ENCODE peak calls at places on chromosomes 2 and 18, in eight cellular contexts. One of them, this sample, is unnamed.

GRCh38 chr18:57786038-57786437 is 17.1 kb downstream of the ATP8B1 start:
- DNase-seq in endothelial cell of umbilical vein: no peak
- DNase-seq in GM23338: no peak
- DNase-seq in K562: no peak
- DNase-seq in HCT116: no peak
- DNase-seq in H1: no peak
- DNase-seq in HepG2: no peak
- DNase-seq in GM12878: no peak
- DNase-seq in this sample: no peak

GRCh38 chr2:234422242-234422641 is 74.6 kb downstream of the ARL4C start:
- DNase-seq in K562: no peak
- DNase-seq in H1: no peak
- DNase-seq in endothelial cell of umbilical vein: peak; percentile 91
- DNase-seq in HepG2: peak; percentile 74
- DNase-seq in GM12878: no peak
- DNase-seq in GM23338: no peak
- DNase-seq in HCT116: peak; percentile 82
- DNase-seq in this sample: no peak

GRCh38 chr2:21820271-21820670 is 696.5 kb downstream of the TDRD15 start:
- DNase-seq in HCT116: no peak
- DNase-seq in HepG2: no peak
- DNase-seq in endothelial cell of umbilical vein: no peak
- DNase-seq in GM12878: no peak
- DNase-seq in K562: no peak
- DNase-seq in H1: no peak
- DNase-seq in GM23338: no peak
- DNase-seq in this sample: no peak

GRCh38 chr2:200778038-200778437 is 33.7 kb upstream of the BZW1 start:
- DNase-seq in endothelial cell of umbilical vein: peak; percentile 76
- DNase-seq in HepG2: no peak
- DNase-seq in HCT116: no peak
- DNase-seq in K562: no peak
- DNase-seq in GM23338: no peak
- DNase-seq in GM12878: no peak
- DNase-seq in H1: no peak
- DNase-seq in this sample: no peak

GRCh38 chr18:13500227-13500865 is 226.0 kb downstream of the FAM210A start:
- DNase-seq in K562: no peak
- DNase-seq in endothelial cell of umbilical vein: peak; percentile 83
- DNase-seq in GM12878: no peak
- DNase-seq in GM23338: peak; percentile 88
- DNase-seq in HCT116: no peak
- DNase-seq in HepG2: peak; percentile 8
- DNase-seq in H1: peak; percentile 59
- DNase-seq in this sample: no peak

GRCh38 chr2:18721038-18721922 is 131.9 kb upstream of the NT5C1B start:
- DNase-seq in GM12878: no peak
- DNase-seq in HCT116: no peak
- DNase-seq in GM23338: no peak
- DNase-seq in endothelial cell of umbilical vein: peak; percentile 88
- DNase-seq in H1: no peak
- DNase-seq in K562: no peak
- DNase-seq in HepG2: no peak
- DNase-seq in this sample: no peak

GRCh38 chr2:235951980-235952379 is 216.2 kb downstream of the GBX2 start:
- DNase-seq in H1: no peak
- DNase-seq in GM12878: no peak
- DNase-seq in endothelial cell of umbilical vein: no peak
- DNase-seq in HepG2: no peak
- DNase-seq in GM23338: no peak
- DNase-seq in HCT116: no peak
- DNase-seq in K562: no peak
- DNase-seq in this sample: peak; percentile 14

GRCh38 chr2:239471011-239471792 is 70.4 kb upstream of the HDAC4 start:
- DNase-seq in HepG2: no peak
- DNase-seq in K562: no peak
- DNase-seq in endothelial cell of umbilical vein: no peak
- DNase-seq in GM23338: no peak
- DNase-seq in H1: no peak
- DNase-seq in HCT116: no peak
- DNase-seq in GM12878: no peak
- DNase-seq in this sample: no peak

DNA sequence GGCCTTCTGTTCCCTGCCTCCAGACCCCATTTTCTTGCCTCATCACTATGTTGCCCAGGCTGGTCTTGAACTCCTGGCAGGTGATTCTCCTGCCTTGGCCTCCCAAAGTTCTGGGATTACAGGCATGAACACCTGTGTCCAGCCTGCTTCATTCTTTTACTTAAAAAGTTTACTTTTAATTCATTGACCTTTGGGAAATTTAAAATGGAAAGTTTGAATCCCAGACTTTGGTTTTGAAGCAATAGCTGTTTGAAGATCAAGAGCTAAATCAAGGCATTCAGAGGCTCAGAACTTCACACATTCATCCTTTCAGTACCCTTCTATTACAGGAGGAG is 79.3 kb upstream of the SESTD1 start:
- DNase-seq in K562: no peak
- DNase-seq in HepG2: no peak
- DNase-seq in HCT116: no peak
- DNase-seq in GM23338: no peak
- DNase-seq in H1: no peak
- DNase-seq in GM12878: no peak
- DNase-seq in endothelial cell of umbilical vein: no peak
- DNase-seq in this sample: no peak
- TF ChIP-seq EZH2 in K562: no peak
- TF ChIP-seq EZH2 in HepG2: no peak
- TF ChIP-seq EZH2 in HCT116: no peak
- TF ChIP-seq EZH2 in GM23338: no peak
- TF ChIP-seq EZH2 in H1: no peak
- TF ChIP-seq EZH2 in GM12878: no peak
- TF ChIP-seq EZH2 in endothelial cell of umbilical vein: no peak
- TF ChIP-seq EZH2 in this sample: no peak

GRCh38 chr2:102273619-102274211 is 37.6 kb upstream of the IL1RL1 start:
- DNase-seq in K562: no peak
- DNase-seq in HepG2: no peak
- DNase-seq in GM12878: no peak
- DNase-seq in H1: no peak
- DNase-seq in HCT116: no peak
- DNase-seq in endothelial cell of umbilical vein: peak; percentile 74
- DNase-seq in GM23338: no peak
- DNase-seq in this sample: no peak
- TF ChIP-seq POLR2AphosphoS5 in K562: no peak
- TF ChIP-seq POLR2AphosphoS5 in HepG2: no peak
- TF ChIP-seq POLR2AphosphoS5 in GM12878: no peak
- TF ChIP-seq POLR2AphosphoS5 in H1: no peak
- TF ChIP-seq POLR2AphosphoS5 in HCT116: no peak
- TF ChIP-seq POLR2AphosphoS5 in endothelial cell of umbilical vein: no peak
- TF ChIP-seq POLR2AphosphoS5 in GM23338: no peak
- TF ChIP-seq POLR2AphosphoS5 in this sample: no peak

GRCh38 chr2:156320491-156320896 is 12.0 kb downstream of the NR4A2 start:
- DNase-seq in GM23338: peak; percentile 75
- DNase-seq in GM12878: no peak
- DNase-seq in H1: no peak
- DNase-seq in endothelial cell of umbilical vein: no peak
- DNase-seq in HCT116: no peak
- DNase-seq in K562: peak; percentile 33
- DNase-seq in HepG2: no peak
- DNase-seq in this sample: no peak

GRCh38 chr2:156321243-156321904 is 11.1 kb downstream of the NR4A2 start:
- DNase-seq in GM12878: no peak
- DNase-seq in K562: no peak
- DNase-seq in GM23338: peak; percentile 53
- DNase-seq in H1: no peak
- DNase-seq in HCT116: no peak
- DNase-seq in HepG2: no peak
- DNase-seq in endothelial cell of umbilical vein: no peak
- DNase-seq in this sample: no peak

GRCh38 chr2:156322103-156322671 is 10.3 kb downstream of the NR4A2 start:
- DNase-seq in H1: no peak
- DNase-seq in K562: no peak
- DNase-seq in HepG2: no peak
- DNase-seq in HCT116: no peak
- DNase-seq in GM23338: no peak
- DNase-seq in endothelial cell of umbilical vein: no peak
- DNase-seq in GM12878: no peak
- DNase-seq in this sample: no peak

GRCh38 chr2:156323754-156324153 is 8.8 kb downstream of the NR4A2 start:
- DNase-seq in K562: no peak
- DNase-seq in H1: no peak
- DNase-seq in endothelial cell of umbilical vein: no peak
- DNase-seq in GM23338: no peak
- DNase-seq in HCT116: no peak
- DNase-seq in GM12878: no peak
- DNase-seq in HepG2: no peak
- DNase-seq in this sample: no peak

DNA sequence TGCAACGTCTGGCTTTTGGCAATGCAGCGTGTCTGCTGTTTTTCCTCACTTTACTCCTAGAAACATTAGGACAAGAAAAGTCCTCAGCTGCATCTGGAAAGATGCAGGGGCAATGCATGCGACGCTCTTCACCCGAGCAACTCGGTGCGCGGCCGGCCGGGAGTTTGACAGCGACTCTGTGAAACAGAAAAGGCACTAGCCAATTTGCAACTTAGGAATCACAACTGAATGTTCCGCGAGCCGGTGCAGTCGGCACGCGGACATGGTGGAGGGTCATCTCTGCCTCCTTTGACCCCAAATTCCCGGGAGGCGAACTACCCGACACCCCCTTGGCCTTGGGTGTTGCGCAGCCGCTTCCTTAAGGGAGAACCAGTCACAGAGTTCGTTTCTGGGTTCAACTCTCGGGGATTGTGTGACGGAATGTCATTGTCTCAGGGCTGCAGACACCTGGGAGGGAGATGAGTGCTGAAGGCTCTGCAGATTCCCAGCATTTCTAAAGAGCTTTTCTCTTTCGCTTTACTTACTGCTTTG is 9.8 kb downstream of the NR4A2 start:
- DNase-seq in H1: no peak
- DNase-seq in HepG2: no peak
- DNase-seq in K562: no peak
- DNase-seq in HCT116: no peak
- DNase-seq in GM23338: peak; percentile 91
- DNase-seq in GM12878: no peak
- DNase-seq in endothelial cell of umbilical vein: no peak
- DNase-seq in this sample: no peak
- TF ChIP-seq EZH2 in H1: peak; percentile 86
- TF ChIP-seq EZH2 in HepG2: no peak
- TF ChIP-seq EZH2 in K562: no peak
- TF ChIP-seq EZH2 in HCT116: no peak
- TF ChIP-seq EZH2 in GM23338: peak; percentile 60
- TF ChIP-seq EZH2 in GM12878: peak; percentile 69
- TF ChIP-seq EZH2 in endothelial cell of umbilical vein: peak; percentile 55
- TF ChIP-seq EZH2 in this sample: no peak

DNA sequence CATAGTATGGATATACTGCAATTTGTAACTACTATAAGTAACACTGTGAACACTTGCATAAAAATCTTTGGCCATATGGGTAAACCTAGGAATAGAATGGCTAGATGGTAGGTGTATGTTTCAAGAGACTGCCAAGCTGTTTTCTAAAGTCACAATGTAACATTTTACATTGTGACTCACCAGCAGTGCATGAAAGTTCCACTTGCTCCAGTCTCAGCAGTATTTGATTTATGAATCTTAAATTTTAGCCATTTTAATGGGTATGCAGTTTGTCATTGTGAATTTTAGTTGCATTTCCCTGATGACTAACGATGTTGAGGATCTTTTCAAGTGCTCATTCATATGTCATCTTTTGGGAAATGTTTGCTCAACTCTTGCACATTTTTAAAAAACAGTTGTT is 86.1 kb downstream of the FARSB start:
- DNase-seq in GM12878: no peak
- DNase-seq in K562: no peak
- DNase-seq in GM23338: no peak
- DNase-seq in H1: no peak
- DNase-seq in endothelial cell of umbilical vein: no peak
- DNase-seq in HepG2: no peak
- DNase-seq in HCT116: no peak
- DNase-seq in this sample: no peak
- TF ChIP-seq POLR2AphosphoS5 in GM12878: no peak
- TF ChIP-seq POLR2AphosphoS5 in K562: no peak
- TF ChIP-seq POLR2AphosphoS5 in GM23338: no peak
- TF ChIP-seq POLR2AphosphoS5 in H1: no peak
- TF ChIP-seq POLR2AphosphoS5 in endothelial cell of umbilical vein: no peak
- TF ChIP-seq POLR2AphosphoS5 in HepG2: no peak
- TF ChIP-seq POLR2AphosphoS5 in HCT116: no peak
- TF ChIP-seq POLR2AphosphoS5 in this sample: no peak

GRCh38 chr2:130337735-130338325 is 4.9 kb upstream of the IMP4 start:
- DNase-seq in GM23338: no peak
- DNase-seq in K562: peak; percentile 72
- DNase-seq in H1: no peak
- DNase-seq in HCT116: no peak
- DNase-seq in endothelial cell of umbilical vein: no peak
- DNase-seq in HepG2: no peak
- DNase-seq in GM12878: no peak
- DNase-seq in this sample: no peak
- TF ChIP-seq EZH2 in GM23338: no peak
- TF ChIP-seq EZH2 in K562: no peak
- TF ChIP-seq EZH2 in H1: no peak
- TF ChIP-seq EZH2 in HCT116: no peak
- TF ChIP-seq EZH2 in endothelial cell of umbilical vein: no peak
- TF ChIP-seq EZH2 in HepG2: no peak
- TF ChIP-seq EZH2 in GM12878: no peak
- TF ChIP-seq EZH2 in this sample: no peak

GRCh38 chr18:71837560-71837959 is 706.6 kb downstream of the CBLN2 start:
- DNase-seq in H1: no peak
- DNase-seq in endothelial cell of umbilical vein: no peak
- DNase-seq in HCT116: no peak
- DNase-seq in GM23338: no peak
- DNase-seq in GM12878: no peak
- DNase-seq in K562: no peak
- DNase-seq in HepG2: no peak
- DNase-seq in this sample: no peak
- TF ChIP-seq POLR2AphosphoS5 in H1: no peak
- TF ChIP-seq POLR2AphosphoS5 in endothelial cell of umbilical vein: no peak
- TF ChIP-seq POLR2AphosphoS5 in HCT116: no peak
- TF ChIP-seq POLR2AphosphoS5 in GM23338: no peak
- TF ChIP-seq POLR2AphosphoS5 in GM12878: no peak
- TF ChIP-seq POLR2AphosphoS5 in K562: no peak
- TF ChIP-seq POLR2AphosphoS5 in HepG2: no peak
- TF ChIP-seq POLR2AphosphoS5 in this sample: no peak

DNA sequence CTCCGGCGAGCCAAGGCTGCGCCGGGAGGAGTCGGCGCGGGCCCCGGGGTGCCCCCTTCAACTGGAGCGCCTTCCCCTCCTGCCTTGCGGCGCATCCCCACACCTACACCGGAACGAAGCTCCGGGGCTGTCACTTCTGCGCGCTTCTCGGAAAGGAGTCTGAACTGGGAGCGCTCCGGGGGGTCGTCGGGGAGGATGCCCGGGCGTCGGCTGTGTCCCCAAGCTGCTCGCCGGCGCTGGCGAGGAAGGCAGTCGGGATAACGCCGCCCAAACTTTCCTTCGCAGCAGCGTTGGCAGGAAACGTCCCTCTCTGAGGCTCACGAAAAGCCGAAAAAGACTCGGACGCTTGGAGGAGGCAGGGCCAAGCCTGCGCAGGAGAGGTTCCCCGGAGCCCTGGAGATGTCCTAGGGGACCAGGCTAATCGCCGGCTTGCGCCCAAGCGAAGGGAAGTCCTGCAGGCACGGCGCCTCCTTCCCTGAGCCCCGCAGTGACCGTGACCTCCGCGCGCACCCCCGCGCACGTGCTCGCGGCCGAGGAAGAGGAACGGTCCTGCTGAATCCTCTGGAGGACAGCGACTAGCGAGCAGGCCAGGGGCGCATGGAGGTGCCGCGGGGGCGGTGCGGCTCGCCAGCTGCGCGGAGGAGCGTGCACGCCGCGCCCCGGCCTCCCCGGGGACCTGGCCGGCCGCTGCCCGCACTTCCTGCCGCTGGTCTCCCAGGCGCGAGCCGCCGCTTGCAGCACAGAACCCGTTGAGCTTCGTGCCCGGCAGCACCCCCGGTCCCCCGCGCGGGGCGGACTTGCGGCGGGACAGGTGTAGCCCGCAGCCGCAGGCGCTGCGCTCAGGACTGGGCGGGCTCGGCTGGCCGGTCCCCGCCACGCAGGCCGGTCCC is at the start of gene SH3RF3:
- DNase-seq in HCT116: no peak
- DNase-seq in GM23338: peak; percentile 61
- DNase-seq in HepG2: no peak
- DNase-seq in endothelial cell of umbilical vein: peak; percentile 59
- DNase-seq in H1: no peak
- DNase-seq in GM12878: no peak
- DNase-seq in K562: no peak
- DNase-seq in this sample: no peak
- TF ChIP-seq EZH2 in HCT116: no peak
- TF ChIP-seq EZH2 in GM23338: no peak
- TF ChIP-seq EZH2 in HepG2: peak; percentile 82
- TF ChIP-seq EZH2 in endothelial cell of umbilical vein: no peak
- TF ChIP-seq EZH2 in H1: peak; percentile 83
- TF ChIP-seq EZH2 in GM12878: no peak
- TF ChIP-seq EZH2 in K562: no peak
- TF ChIP-seq EZH2 in this sample: peak; percentile 67

This sample was measured in SK-N-MC.